ENCODE peak calls at places on chromosomes 5 and 9, in ten cellular contexts. M is neural crest cell; H is activated naive CD8-positive, alpha-beta T cell treated with anti-CD3 and anti-CD28 coated beads, Interleukin-2, amount 50 U/mL, for 24 hours; B is COR-L47; V is hepatocyte; F is GM10248; S is body of pancreas; J is GM03348; W is NCI-H1105; P is brain microvascular endothelial cell. R is an unnamed sample.

GRCh38 chr9:33921967-33922895 is 105.3 kb downstream of the UBE2R2 start:
- DNase-seq in M (no peak), H (peak), B (peak), V (peak), F (peak), S (no peak), J (peak), W (no peak), P (peak), R (peak)

GRCh38 chr9:110604101-110604710 is 24.7 kb upstream of the SVEP1 start:
- DNase-seq in M (no peak), H (no peak), B (no peak), V (no peak), F (no peak), S (no peak), J (no peak), W (no peak), P (peak), R (no peak)

GRCh38 chr5:152269533-152269932 is 135.5 kb downstream of the NMUR2 start:
- DNase-seq in M (no peak), H (no peak), B (no peak), V (no peak), F (no peak), S (no peak), J (no peak), W (no peak), P (no peak), R (no peak)

GRCh38 chr5:173522518-173522917 is 93.9 kb downstream of the BOD1 start:
- DNase-seq in M (no peak), H (no peak), B (no peak), V (no peak), F (no peak), S (no peak), J (no peak), W (no peak), P (no peak), R (no peak)

GRCh38 chr9:37529111-37529510 is 43.4 kb downstream of the POLR1E start:
- DNase-seq in M (no peak), H (peak), B (no peak), V (no peak), F (peak), S (no peak), J (no peak), W (peak), P (peak), R (no peak)

GRCh38 chr5:41851116-41851515 is 19.1 kb downstream of the OXCT1 start:
- DNase-seq in M (no peak), H (no peak), B (no peak), V (no peak), F (no peak), S (no peak), J (no peak), W (no peak), P (no peak), R (no peak)

GRCh38 chr9:94011134-94011533 is 56.0 kb upstream of the BARX1 start:
- DNase-seq in M (no peak), H (no peak), B (no peak), V (no peak), F (no peak), S (peak), J (peak), W (no peak), P (no peak), R (no peak)

GRCh38 chr9:104177003-104177611 is 83.0 kb downstream of the SMC2 start:
- DNase-seq in M (no peak), H (no peak), B (peak), V (peak), F (no peak), S (peak), J (no peak), W (peak), P (no peak), R (peak)

GRCh38 chr5:9789818-9790217 is 159.7 kb upstream of the TAS2R1 start:
- DNase-seq in M (no peak), H (no peak), B (no peak), V (no peak), F (no peak), S (no peak), J (no peak), W (no peak), P (no peak), R (no peak)

GRCh38 chr5:176660860-176661641 is 13.8 kb downstream of the TSPAN17 start:
- DNase-seq in M (peak), H (peak), B (peak), V (peak), F (peak), S (peak), J (peak), W (peak), P (peak), R (peak)

GRCh38 chr5:141558150-141558549 is 60.6 kb downstream of the DIAPH1 start:
- DNase-seq in M (no peak), H (no peak), B (no peak), V (no peak), F (no peak), S (no peak), J (no peak), W (no peak), P (no peak), R (no peak)

GRCh38 chr5:109644829-109645228 is 44.9 kb upstream of the MAN2A1 start:
- DNase-seq in M (no peak), H (no peak), B (no peak), V (no peak), F (no peak), S (no peak), J (no peak), W (no peak), P (no peak), R (no peak)

GRCh38 chr5:102759289-102759688 is 4.2 kb downstream of the PAM start:
- DNase-seq in M (no peak), H (no peak), B (no peak), V (no peak), F (no peak), S (no peak), J (no peak), W (no peak), P (no peak), R (no peak)

GRCh38 chr9:91067306-91067860 is 265.8 kb downstream of the SYK start:
- DNase-seq in M (no peak), H (no peak), B (no peak), V (no peak), F (no peak), S (no peak), J (no peak), W (no peak), P (no peak), R (no peak)

GRCh38 chr9:9523476-9523875 is 1089.3 kb downstream of the PTPRD start:
- DNase-seq in M (no peak), H (no peak), B (no peak), V (no peak), F (no peak), S (no peak), J (no peak), W (no peak), P (no peak), R (no peak)

GRCh38 chr5:30937070-30937469 is 256.4 kb upstream of the CDH6 start:
- DNase-seq in M (no peak), H (no peak), B (no peak), V (no peak), F (no peak), S (no peak), J (no peak), W (no peak), P (no peak), R (no peak)

GRCh38 chr9:94944623-94945022 is 218.1 kb downstream of the AOPEP start:
- DNase-seq in M (no peak), H (no peak), B (no peak), V (no peak), F (no peak), S (no peak), J (no peak), W (no peak), P (no peak), R (no peak)

GRCh38 chr9:18490591-18491370 is 16.8 kb downstream of the ADAMTSL1 start:
- DNase-seq in M (no peak), H (no peak), B (no peak), V (no peak), F (no peak), S (no peak), J (peak), W (no peak), P (peak), R (no peak)

GRCh38 chr9:20760246-20760901 is 76.3 kb downstream of the FOCAD start:
- DNase-seq in M (no peak), H (no peak), B (no peak), V (no peak), F (no peak), S (no peak), J (no peak), W (no peak), P (no peak), R (peak)

GRCh38 chr5:103475629-103476240 is 86.9 kb downstream of the NUDT12 start:
- DNase-seq in M (no peak), H (no peak), B (peak), V (peak), F (peak), S (no peak), J (peak), W (peak), P (no peak), R (peak)

GRCh38 chr5:141613344-141613743 is 5.5 kb downstream of the DIAPH1 start:
- DNase-seq in M (no peak), H (no peak), B (no peak), V (no peak), F (no peak), S (no peak), J (no peak), W (no peak), P (no peak), R (no peak)

GRCh38 chr5:96781031-96781733 is 26.6 kb downstream of the ERAP1 start:
- DNase-seq in M (no peak), H (no peak), B (peak), V (peak), F (no peak), S (no peak), J (peak), W (no peak), P (peak), R (peak)

GRCh38 chr9:125460346-125460745 is 198.7 kb downstream of the GAPVD1 start:
- DNase-seq in M (no peak), H (no peak), B (no peak), V (no peak), F (no peak), S (no peak), J (no peak), W (no peak), P (no peak), R (no peak)

GRCh38 chr9:36987891-36988290 is 46.2 kb downstream of the PAX5 start:
- DNase-seq in M (no peak), H (no peak), B (no peak), V (no peak), F (peak), S (no peak), J (no peak), W (no peak), P (no peak), R (no peak)

GRCh38 chr9:132408521-132408920 is 1.5 kb upstream of the CFAP77 start:
- DNase-seq in M (no peak), H (no peak), B (no peak), V (peak), F (no peak), S (no peak), J (no peak), W (no peak), P (no peak), R (no peak)

R was measured in HT-29.